ENCODE peak calls at places on chromosomes 12 and 14, in seven cellular contexts. X, A, L, S, H, Z and T are unnamed samples.

GRCh38 chr14:64438181-64438839 is 27.0 kb upstream of the AKAP5 start:
- DNase-seq in X (no peak), A (no peak), L (no peak), S (no peak), H (no peak), Z (peak), T (no peak)

GRCh38 chr14:38145142-38145541 is 62.6 kb upstream of the SSTR1 start:
- DNase-seq in X (no peak), A (no peak), L (no peak), S (no peak), H (no peak), Z (no peak), T (no peak)

GRCh38 chr14:81137316-81137715 is 83.4 kb downstream of the GTF2A1 start:
- DNase-seq in X (no peak), A (no peak), L (no peak), S (peak), H (no peak), Z (peak), T (no peak)

GRCh38 chr14:101290681-101291080 is 270.6 kb upstream of the DIO3 start:
- DNase-seq in X (no peak), A (no peak), L (no peak), S (no peak), H (no peak), Z (no peak), T (no peak)

GRCh38 chr12:63276537-63277365 is 125.8 kb upstream of the AVPR1A start:
- DNase-seq in X (no peak), A (peak), L (no peak), S (peak), H (no peak), Z (no peak), T (no peak)

GRCh38 chr12:79367016-79367575 is 323.7 kb downstream of the PAWR start:
- DNase-seq in X (no peak), A (no peak), L (no peak), S (no peak), H (no peak), Z (no peak), T (no peak)

GRCh38 chr14:28356819-28357218 is 409.8 kb upstream of the FOXG1 start:
- DNase-seq in X (no peak), A (no peak), L (no peak), S (no peak), H (no peak), Z (no peak), T (no peak)

GRCh38 chr12:27966870-27967269 is 5.7 kb downstream of the PTHLH start:
- DNase-seq in X (no peak), A (no peak), L (no peak), S (no peak), H (no peak), Z (peak), T (no peak)

GRCh38 chr14:32254952-32255679 is 52.0 kb upstream of the RNU6-8 start:
- DNase-seq in X (peak), A (peak), L (peak), S (peak), H (no peak), Z (peak), T (peak)

GRCh38 chr12:95784886-95785285 is 5.7 kb downstream of the NTN4 start:
- DNase-seq in X (no peak), A (no peak), L (no peak), S (no peak), H (no peak), Z (no peak), T (no peak)

GRCh38 chr12:3274664-3275063 is 197.5 kb downstream of the TSPAN9 start:
- DNase-seq in X (no peak), A (no peak), L (no peak), S (no peak), H (peak), Z (no peak), T (no peak)

GRCh38 chr14:100473249-100473648 is 114.0 kb downstream of the BEGAIN start:
- DNase-seq in X (no peak), A (no peak), L (no peak), S (no peak), H (no peak), Z (no peak), T (no peak)

GRCh38 chr12:122891661-122892525 is 4.0 kb downstream of the VPS37B start:
- DNase-seq in X (no peak), A (peak), L (no peak), S (no peak), H (no peak), Z (no peak), T (no peak)

GRCh38 chr12:111954974-111955373 is 58.0 kb downstream of the TMEM116 start:
- DNase-seq in X (no peak), A (no peak), L (no peak), S (no peak), H (no peak), Z (no peak), T (no peak)

GRCh38 chr12:2283910-2284309 is 231.1 kb downstream of the CACNA1C start:
- DNase-seq in X (no peak), A (no peak), L (no peak), S (no peak), H (no peak), Z (no peak), T (no peak)

GRCh38 chr12:57270966-57271470 is 20.0 kb upstream of the STAC3 start:
- DNase-seq in X (no peak), A (no peak), L (no peak), S (no peak), H (no peak), Z (no peak), T (no peak)

GRCh38 chr14:100015251-100015655 is 50.0 kb upstream of the EVL start:
- DNase-seq in X (no peak), A (no peak), L (no peak), S (no peak), H (no peak), Z (no peak), T (no peak)

GRCh38 chr14:53950031-53950793 is 6.4 kb downstream of the BMP4 start:
- DNase-seq in X (no peak), A (no peak), L (no peak), S (no peak), H (peak), Z (no peak), T (no peak)

GRCh38 chr14:44204061-44204815 is 302.8 kb downstream of the FSCB start:
- DNase-seq in X (no peak), A (no peak), L (no peak), S (no peak), H (no peak), Z (no peak), T (no peak)

GRCh38 chr12:28941248-28941647 is 207.8 kb upstream of the FAR2 start:
- DNase-seq in X (no peak), A (no peak), L (no peak), S (no peak), H (no peak), Z (no peak), T (no peak)

GRCh38 chr12:59040651-59041050 is 120.3 kb upstream of the LRIG3 start:
- DNase-seq in X (no peak), A (no peak), L (no peak), S (no peak), H (no peak), Z (no peak), T (no peak)

GRCh38 chr14:100261621-100262020 is 22.7 kb downstream of the YY1 start:
- DNase-seq in X (no peak), A (no peak), L (no peak), S (no peak), H (no peak), Z (no peak), T (no peak)

GRCh38 chr14:50333010-50333409 is 20.9 kb downstream of the DMAC2L start:
- DNase-seq in X (no peak), A (no peak), L (no peak), S (peak), H (no peak), Z (no peak), T (no peak)

GRCh38 chr12:49061157-49061650 is 610 bp upstream of the KMT2D start:
- DNase-seq in X (no peak), A (no peak), L (no peak), S (no peak), H (no peak), Z (peak), T (no peak)

GRCh38 chr14:68663385-68664076 is 129.3 kb downstream of the ZFP36L1 start:
- DNase-seq in X (no peak), A (no peak), L (no peak), S (no peak), H (no peak), Z (no peak), T (no peak)

GRCh38 chr12:109154485-109155438 is 38.4 kb downstream of the ACACB start:
- DNase-seq in X (peak), A (peak), L (peak), S (peak), H (peak), Z (peak), T (peak)

GRCh38 chr12:70733385-70733784 is 96.2 kb upstream of the PTPRB start:
- DNase-seq in X (no peak), A (peak), L (no peak), S (peak), H (no peak), Z (peak), T (no peak)

GRCh38 chr14:22452330-22452729 is 136.7 kb downstream of the DAD1 start:
- DNase-seq in X (no peak), A (no peak), L (no peak), S (no peak), H (no peak), Z (no peak), T (no peak)

GRCh38 chr14:22448035-22448904 is 140.8 kb downstream of the DAD1 start:
- DNase-seq in X (no peak), A (no peak), L (no peak), S (no peak), H (peak), Z (no peak), T (no peak)

GRCh38 chr14:22450266-22450665 is 138.8 kb downstream of the DAD1 start:
- DNase-seq in X (no peak), A (no peak), L (no peak), S (no peak), H (no peak), Z (no peak), T (no peak)

GRCh38 chr14:22448905-22449611 is 140.0 kb downstream of the DAD1 start:
- DNase-seq in X (no peak), A (no peak), L (peak), S (no peak), H (no peak), Z (no peak), T (no peak)

GRCh38 chr14:22449612-22449930 is 139.5 kb downstream of the DAD1 start:
- DNase-seq in X (no peak), A (no peak), L (no peak), S (no peak), H (no peak), Z (no peak), T (no peak)
- H3K27ac ChIP-seq in X (no peak), A (no peak), L (no peak), S (no peak), H (peak), Z (no peak), T (no peak)

GRCh38 chr14:103224996-103225874 is 102.0 kb downstream of the TNFAIP2 start:
- DNase-seq in X (no peak), A (no peak), L (no peak), S (no peak), H (no peak), Z (no peak), T (no peak)

GRCh38 chr14:103230658-103231334 is 103.2 kb upstream of the EIF5 start:
- DNase-seq in X (no peak), A (no peak), L (no peak), S (no peak), H (no peak), Z (no peak), T (no peak)

GRCh38 chr14:103230021-103230420 is 104.0 kb upstream of the EIF5 start:
- DNase-seq in X (no peak), A (no peak), L (no peak), S (no peak), H (no peak), Z (no peak), T (no peak)

GRCh38 chr14:103227076-103227475 is 103.8 kb downstream of the TNFAIP2 start:
- DNase-seq in X (no peak), A (no peak), L (no peak), S (no peak), H (no peak), Z (no peak), T (no peak)

GRCh38 chr14:103228076-103228806 is 105.0 kb downstream of the TNFAIP2 start:
- DNase-seq in X (no peak), A (no peak), L (no peak), S (no peak), H (no peak), Z (no peak), T (no peak)
- H3K27ac ChIP-seq in X (no peak), A (no peak), L (no peak), S (no peak), H (no peak), Z (peak), T (no peak)

GRCh38 chr12:6957741-6958608 is 6.8 kb downstream of the PTPN6 start:
- DNase-seq in X (peak), A (no peak), L (peak), S (no peak), H (peak), Z (no peak), T (no peak)
- H3K27ac ChIP-seq in X (no peak), A (peak), L (peak), S (peak), H (peak), Z (no peak), T (peak)

DNA sequence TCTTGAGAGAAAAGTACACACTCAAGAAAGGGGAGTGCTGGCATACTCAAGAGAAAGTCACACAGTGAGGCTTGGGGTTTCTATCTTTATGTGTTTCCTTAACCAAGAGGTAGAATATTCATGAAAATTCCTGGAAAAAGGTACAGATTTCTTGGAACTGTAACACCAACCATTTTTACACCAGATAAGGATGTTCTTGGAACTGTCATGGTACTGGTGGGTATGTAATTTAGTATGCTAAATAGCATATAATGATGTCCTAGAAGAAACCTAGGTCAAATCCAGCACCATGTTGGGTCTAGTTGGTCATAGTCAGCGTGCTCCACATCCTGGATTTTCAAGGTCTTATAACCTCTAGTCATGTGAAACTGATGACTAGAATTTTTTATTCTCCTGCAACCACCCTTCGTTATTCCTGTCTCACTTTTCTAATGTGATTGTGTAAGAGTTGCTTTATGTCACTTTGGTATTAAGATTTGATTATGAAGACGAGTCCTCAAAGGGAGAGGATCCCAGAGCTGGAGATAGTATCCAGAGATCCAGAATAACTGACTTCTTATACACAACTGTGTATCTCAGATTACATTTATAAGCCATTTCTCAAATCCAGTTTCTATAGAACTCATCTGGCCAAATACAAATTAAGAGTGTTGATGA is 510.1 kb downstream of the TMTC2 start:
- DNase-seq in X (no peak), A (no peak), L (no peak), S (no peak), H (no peak), Z (no peak), T (no peak)
- H3K27ac ChIP-seq in X (no peak), A (no peak), L (no peak), S (no peak), H (no peak), Z (no peak), T (no peak)

DNA sequence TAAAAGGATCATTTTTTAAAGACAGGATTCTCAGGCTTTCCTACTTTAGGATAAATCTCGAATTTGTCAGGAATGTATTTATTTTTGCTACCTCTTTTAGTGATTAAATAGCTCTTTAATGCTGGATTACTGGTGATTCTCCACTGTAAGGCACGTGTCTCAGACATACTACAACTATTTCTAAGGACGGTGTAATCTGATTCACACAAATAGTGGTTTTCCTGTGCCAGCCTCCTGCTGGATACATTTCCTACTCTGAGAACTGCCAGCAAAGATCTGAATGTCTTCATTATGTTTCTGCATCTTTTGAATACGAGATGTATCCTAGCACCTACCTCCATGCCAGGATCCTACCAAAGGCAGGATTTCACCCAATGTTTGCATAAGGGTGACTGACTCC is 120.7 kb downstream of the PRICKLE1 start:
- DNase-seq in X (no peak), A (no peak), L (no peak), S (no peak), H (no peak), Z (no peak), T (no peak)
- H3K27ac ChIP-seq in X (no peak), A (no peak), L (no peak), S (no peak), H (no peak), Z (no peak), T (no peak)